ENCODE peak calls at places on chromosome 6, in four cellular contexts. K, L, J and O are unnamed samples.

GRCh38 chr6:138227316-138227781 is 9.1 kb upstream of the PBOV1 start:
- DNase-seq in J (no peak), K (peak; percentile 37), L (no peak), O (no peak)

GRCh38 chr6:70889270-70889669 is 67.6 kb downstream of the B3GAT2 start:
- DNase-seq in K (no peak), J (no peak), L (no peak), O (no peak)

GRCh38 chr6:42709871-42710270 is 12.5 kb downstream of the PRPH2 start:
- DNase-seq in L (no peak), K (no peak), J (no peak), O (no peak)

GRCh38 chr6:169140986-169141495 is 112.6 kb downstream of the THBS2 start:
- DNase-seq in L (no peak), J (no peak), K (no peak), O (no peak)

GRCh38 chr6:126526547-126526946 is 186.6 kb downstream of the CENPW start:
- DNase-seq in J (no peak), L (no peak), K (no peak), O (no peak)

GRCh38 chr6:136181191-136181833 is 68.8 kb downstream of the MTFR2 start:
- DNase-seq in J (no peak), L (peak; percentile 6), K (no peak), O (no peak)

GRCh38 chr6:148760568-148761531 is 14.0 kb downstream of the UST start:
- DNase-seq in K (no peak), L (peak; percentile 92), J (peak; percentile 83), O (peak; percentile 92)

GRCh38 chr6:150069707-150070106 is 786 bp upstream of the ULBP3 start:
- DNase-seq in K (no peak), L (no peak), J (no peak), O (no peak)

DNA sequence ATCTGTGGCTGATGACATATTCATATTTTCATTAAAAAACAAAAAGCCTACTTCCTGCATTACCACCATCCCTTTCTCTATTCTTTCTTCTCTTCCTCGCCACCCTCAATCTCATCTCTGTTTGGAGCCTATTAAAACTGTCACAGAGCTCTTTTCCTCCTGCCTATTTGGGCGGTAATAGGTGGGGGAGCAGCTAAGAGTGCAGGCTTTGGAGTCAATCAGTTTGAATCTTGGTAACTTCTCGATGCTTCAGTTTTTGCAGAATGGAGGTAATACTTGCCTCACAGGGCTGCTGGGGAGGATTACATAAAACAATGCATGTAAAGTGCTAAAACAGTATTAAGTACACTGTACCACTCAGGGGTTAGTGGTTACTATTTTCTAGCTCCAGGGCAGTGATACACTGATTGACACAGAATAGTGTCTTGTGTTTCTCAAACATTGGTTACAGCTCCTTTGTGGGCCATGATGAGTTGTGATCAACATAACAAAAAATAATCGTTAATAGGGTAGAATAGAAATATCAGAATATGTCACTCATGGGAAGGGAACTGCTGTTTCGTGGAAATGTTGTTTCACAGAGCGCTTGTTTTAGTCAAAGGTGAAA is 14.0 kb downstream of the GCLC start:
- DNase-seq in L (no peak), J (peak; percentile 13), K (no peak), O (no peak)
- H3K9ac ChIP-seq in L (no peak overlapping the region), J (no peak overlapping the region), K (no peak overlapping the region), O (no peak overlapping the region)

DNA sequence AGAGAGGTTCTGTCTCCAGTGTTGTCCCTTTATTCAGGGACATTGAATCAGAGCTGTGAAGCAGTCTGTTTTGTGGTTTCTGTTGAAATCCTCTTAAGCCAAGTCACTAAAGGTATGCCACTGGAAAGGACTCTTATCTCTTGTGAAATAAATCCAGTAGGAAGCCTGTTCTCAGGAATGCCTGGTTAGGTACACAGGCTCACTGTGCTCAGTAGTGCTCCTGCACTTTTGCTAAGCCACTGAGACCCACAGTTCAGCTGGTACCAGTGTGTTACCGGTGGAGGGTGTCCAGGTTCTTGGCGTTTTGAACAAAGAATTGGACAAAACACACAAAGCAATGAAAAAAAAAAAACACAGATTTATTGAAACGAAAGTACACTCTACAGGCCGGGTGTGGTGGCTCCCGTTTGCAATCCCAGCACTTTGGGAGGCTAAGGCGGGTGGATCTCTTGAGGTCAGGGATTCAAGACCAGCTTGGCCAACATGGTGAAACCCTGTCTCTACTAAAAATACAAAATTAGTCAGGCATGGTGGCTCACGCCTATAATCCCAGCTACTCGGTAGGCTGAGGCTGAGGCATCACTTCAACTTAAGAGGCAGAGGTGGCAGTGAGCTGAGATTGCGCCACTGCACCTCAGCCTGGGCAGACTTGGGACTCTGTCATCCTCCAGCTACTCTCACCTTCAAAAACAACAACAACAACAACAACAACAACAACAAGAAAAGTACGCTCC is 186.1 kb downstream of the JARID2 start:
- DNase-seq in L (peak; percentile 74), J (peak; percentile 97), K (peak; percentile 61), O (peak; percentile 71)
- H3K4me3 ChIP-seq in L (no peak overlapping the region), J (no peak overlapping the region), K (no peak overlapping the region), O (peak overlapping the region; percentile 63)

GRCh38 chr6:145561095-145561820 is 174.1 kb downstream of the EPM2A start:
- DNase-seq in L (peak; percentile 34), J (no peak), K (peak; percentile 69), O (no peak)
- H3K9ac ChIP-seq in L (no peak overlapping the region), J (no peak overlapping the region), K (no peak overlapping the region), O (no peak overlapping the region)

DNA sequence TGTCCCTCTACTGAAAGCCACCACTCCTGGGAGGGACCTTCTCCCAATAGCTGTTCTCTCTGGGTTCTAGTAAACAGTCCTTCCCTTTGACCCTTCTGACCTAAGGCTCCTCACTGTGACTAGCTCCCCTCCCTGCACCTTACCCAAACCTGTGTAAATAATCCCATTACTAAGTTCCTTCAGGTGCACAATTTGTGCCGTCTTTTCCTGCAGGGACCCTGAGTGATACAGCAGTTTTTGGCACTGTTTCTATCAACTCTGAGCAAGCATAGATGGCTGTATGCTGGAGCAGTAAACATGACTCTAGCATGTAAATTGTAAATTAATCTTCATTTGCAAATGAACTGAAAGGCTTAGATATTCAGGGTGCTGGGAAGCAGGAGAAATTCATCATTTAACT is 118.0 kb downstream of the TCP11 start:
- DNase-seq in L (no peak), K (no peak), J (no peak), O (no peak)
- H3K4me3 ChIP-seq in L (no peak overlapping the region), K (no peak overlapping the region), J (no peak overlapping the region), O (no peak overlapping the region)

GRCh38 chr6:82176616-82177015 is 70.9 kb downstream of the IBTK start:
- DNase-seq in J (no peak), K (no peak), L (no peak), O (peak; percentile 33)
- H3K9ac ChIP-seq in J (no peak overlapping the region), K (no peak overlapping the region), L (no peak overlapping the region), O (peak overlapping the region; percentile 26)

DNA sequence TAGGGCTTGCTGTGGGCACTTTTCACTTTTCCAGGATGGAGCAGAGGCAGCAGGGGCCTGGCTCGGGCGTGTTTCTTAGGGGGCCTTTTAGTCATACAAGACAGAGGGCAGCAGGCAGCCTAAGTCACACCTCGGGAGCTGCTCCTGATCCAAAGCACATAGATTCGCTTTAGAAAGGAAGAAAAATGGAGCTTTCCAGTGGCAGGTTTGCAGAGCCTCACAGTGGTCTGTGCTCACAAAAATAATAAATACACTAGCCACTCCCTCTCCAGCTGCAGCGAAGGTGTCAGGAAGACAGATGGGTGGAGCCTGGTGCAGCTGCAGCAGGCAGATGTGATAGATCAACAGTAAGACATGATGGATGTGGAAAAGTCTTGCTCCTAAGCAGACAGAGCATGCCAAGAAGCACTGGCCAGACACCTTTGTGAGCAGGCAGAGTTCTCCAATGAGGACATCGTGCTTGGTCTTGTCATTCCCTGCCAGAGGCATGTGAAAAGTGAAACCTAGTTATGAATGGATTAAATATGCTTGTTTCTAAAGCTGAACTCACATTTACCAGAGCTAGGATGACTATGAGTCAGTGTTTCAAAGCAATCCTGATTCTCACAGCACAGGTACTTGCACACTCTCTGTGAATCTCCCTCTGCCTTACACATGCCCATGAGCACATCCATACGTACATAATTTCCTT is 111.4 kb downstream of the SCML4 start:
- DNase-seq in K (no peak), J (no peak), L (peak; percentile 55), O (peak; percentile 67)
- H3K4me3 ChIP-seq in K (no peak overlapping the region), J (no peak overlapping the region), L (no peak overlapping the region), O (peak overlapping the region; percentile 65)

DNA sequence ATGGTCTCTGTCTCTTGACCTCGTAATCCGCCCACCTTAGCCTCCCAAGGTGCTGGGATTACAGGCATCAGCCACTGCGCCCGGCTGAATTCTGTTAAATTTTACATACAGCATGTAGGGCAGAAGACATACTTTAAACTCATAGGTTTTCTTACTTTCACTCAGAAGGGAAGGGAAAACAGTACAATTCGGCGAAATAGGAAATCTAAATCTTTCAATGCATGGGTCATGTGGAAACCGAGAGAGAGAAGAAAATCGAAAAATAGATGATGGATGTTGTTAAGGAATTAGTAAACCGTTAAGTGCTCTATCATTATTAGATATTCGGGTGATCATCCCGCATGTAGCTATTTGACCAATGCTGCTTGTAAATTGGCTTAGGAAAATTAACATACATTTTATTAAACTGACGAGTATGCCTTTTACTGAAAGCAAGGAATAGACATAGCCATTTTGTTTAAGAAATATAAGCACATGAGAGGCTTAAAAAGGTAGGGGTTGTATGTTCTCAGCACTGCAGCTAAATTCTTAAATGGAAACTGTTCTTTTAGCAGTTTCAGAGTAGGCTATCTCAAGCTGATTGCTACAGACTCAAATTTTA is 164.7 kb upstream of the AGPAT4 start:
- DNase-seq in J (no peak), K (no peak), L (no peak), O (no peak)
- H3K9ac ChIP-seq in J (no peak overlapping the region), K (peak overlapping the region; percentile 15), L (peak overlapping the region; percentile 67), O (peak overlapping the region; percentile 52)

GRCh38 chr6:147423111-147423510 is 85.4 kb upstream of the SAMD5 start:
- DNase-seq in L (no peak), J (no peak), K (no peak), O (no peak)
- H3K4me3 ChIP-seq in L (no peak overlapping the region), J (no peak overlapping the region), K (no peak overlapping the region), O (no peak overlapping the region)

GRCh38 chr6:6915219-6915618 is 192.5 kb upstream of the RREB1 start:
- DNase-seq in L (no peak), J (peak; percentile 56), K (peak; percentile 39), O (no peak)
- H3K9ac ChIP-seq in L (no peak overlapping the region), J (no peak overlapping the region), K (peak overlapping the region; percentile 58), O (no peak overlapping the region)

GRCh38 chr6:26034901-26035300 is 52.3 kb upstream of the HFE start:
- DNase-seq in L (no peak), K (no peak), J (no peak), O (no peak)
- H3K4me3 ChIP-seq in L (no peak overlapping the region), K (no peak overlapping the region), J (no peak overlapping the region), O (no peak overlapping the region)